ENCODE peak calls at places on chromosomes 1 and 21, in four cellular contexts. B, C, Y and W are unnamed samples.
A peak's percentile ranks its signal among the peaks of the same experiment; 100 is the strongest.

GRCh38 chr1:232457607-232458006 is 172.3 kb downstream of the SIPA1L2 start:
- DNase-seq in B (no peak), C (peak; percentile 66), Y (no peak), W (no peak)

GRCh38 chr21:19122371-19122770 is 718.8 kb upstream of the TMPRSS15 start:
- DNase-seq in B (no peak), C (no peak), Y (no peak), W (no peak)

GRCh38 chr1:199226163-199226562 is 587.3 kb downstream of the PTPRC start:
- DNase-seq in B (peak; percentile 63), C (peak; percentile 61), Y (no peak), W (no peak)

GRCh38 chr1:43367026-43367903 is 546 bp downstream of the ELOVL1 start:
- DNase-seq in B (no peak), C (peak; percentile 39), Y (peak; percentile 32), W (peak; percentile 41)

GRCh38 chr1:209105769-209106168 is 477.7 kb upstream of the CAMK1G start:
- DNase-seq in B (no peak), C (no peak), Y (no peak), W (no peak)

GRCh38 chr1:204723131-204723787 is 37.7 kb upstream of the LRRN2 start:
- DNase-seq in B (no peak), C (peak; percentile 55), Y (peak; percentile 23), W (no peak)

GRCh38 chr1:27971674-27972073 is 11.9 kb downstream of the XKR8 start:
- DNase-seq in B (peak; percentile 59), C (no peak), Y (no peak), W (no peak)

GRCh38 chr1:40720493-40720892 is 29.0 kb downstream of the NFYC start:
- DNase-seq in B (no peak), C (no peak), Y (no peak), W (no peak)

GRCh38 chr1:234373938-234374240 is 633 bp downstream of the COA6 start:
- DNase-seq in B (no peak), C (no peak), Y (no peak), W (no peak)

GRCh38 chr1:206706298-206706791 is 21.6 kb downstream of the MAPKAPK2 start:
- DNase-seq in B (peak; percentile 94), C (no peak), Y (peak; percentile 28), W (no peak)

GRCh38 chr1:11071463-11072215 is 11.8 kb upstream of the SRM start:
- DNase-seq in B (no peak), C (no peak), Y (peak; percentile 91), W (no peak)

GRCh38 chr1:14594045-14594444 is 4.4 kb upstream of the KAZN start:
- DNase-seq in B (no peak), C (no peak), Y (no peak), W (no peak)

GRCh38 chr1:20070357-20070756 is 363 bp downstream of the PLA2G5 start:
- DNase-seq in B (no peak), C (no peak), Y (no peak), W (no peak)

GRCh38 chr1:179127163-179127895 is 45.5 kb downstream of the TOR3A start:
- DNase-seq in B (peak; percentile 68), C (no peak), Y (no peak), W (no peak)

GRCh38 chr21:29320021-29320420 is 21.3 kb downstream of the BACH1 start:
- DNase-seq in B (no peak), C (no peak), Y (no peak), W (no peak)

GRCh38 chr1:7341145-7341900 is 429.8 kb upstream of the VAMP3 start:
- DNase-seq in B (peak; percentile 56), C (no peak), Y (peak; percentile 32), W (no peak)

GRCh38 chr1:58149266-58149812 is 397.2 kb downstream of the OMA1 start:
- DNase-seq in B (no peak), C (no peak), Y (no peak), W (no peak)

GRCh38 chr21:31354604-31355443 is 10.8 kb upstream of the TIAM1 start:
- DNase-seq in B (peak; percentile 79), C (peak; percentile 34), Y (no peak), W (no peak)

GRCh38 chr21:42369821-42370220 is 3.5 kb upstream of the TFF1 start:
- DNase-seq in B (no peak), C (no peak), Y (no peak), W (no peak)

GRCh38 chr1:203269654-203270020 is 35.7 kb upstream of the BTG2 start:
- DNase-seq in B (no peak), C (no peak), Y (no peak), W (no peak)

GRCh38 chr1:177786346-177786745 is 183.5 kb downstream of the SEC16B start:
- DNase-seq in B (no peak), C (no peak), Y (no peak), W (no peak)

GRCh38 chr1:200877839-200878551 is 5.2 kb downstream of the GPR25 start:
- DNase-seq in B (no peak), C (peak; percentile 89), Y (no peak), W (no peak)

GRCh38 chr1:63721531-63722189 is 52.2 kb upstream of the ROR1 start:
- DNase-seq in B (peak; percentile 46), C (no peak), Y (peak; percentile 50), W (no peak)

GRCh38 chr1:82226198-82226505 is 425.4 kb downstream of the ADGRL2 start:
- DNase-seq in B (peak; percentile 71), C (no peak), Y (no peak), W (no peak)

GRCh38 chr1:218480691-218481099 is 135.6 kb downstream of the TGFB2 start:
- DNase-seq in B (peak; percentile 85), C (no peak), Y (no peak), W (no peak)

GRCh38 chr21:33026878-33027400 is 1.2 kb downstream of the OLIG2 start:
- DNase-seq in B (peak; percentile 8), C (no peak), Y (no peak), W (no peak)

GRCh38 chr1:173082913-173083312 is 32.2 kb upstream of the TNFSF18 start:
- DNase-seq in B (no peak), C (no peak), Y (no peak), W (no peak)
- TF ChIP-seq CTCF in B (no peak), C (no peak), Y (no peak), W (no peak)

GRCh38 chr1:38037481-38037939 is 9.1 kb downstream of the POU3F1 start:
- DNase-seq in B (peak; percentile 35), C (no peak), Y (peak; percentile 30), W (no peak)
- TF ChIP-seq CTCF in B (no peak), C (peak; percentile 15), Y (peak; percentile 21), W (no peak)

DNA sequence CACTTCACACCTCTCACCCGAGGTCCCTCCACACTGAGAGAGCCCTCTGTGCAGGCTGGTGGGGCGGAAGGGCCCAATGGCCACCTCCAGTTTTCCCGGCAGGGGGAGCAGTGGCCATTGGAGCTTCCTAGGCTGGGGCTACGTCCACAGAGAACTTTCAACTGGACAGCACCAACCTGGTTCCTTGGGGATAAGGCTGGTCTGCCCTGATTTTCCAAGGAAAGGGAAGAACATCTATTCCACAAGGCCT is 20.3 kb upstream of the LAPTM5 start:
- DNase-seq in B (no peak), C (no peak), Y (peak; percentile 18), W (no peak)
- TF ChIP-seq CTCF in B (peak; percentile 35), C (no peak), Y (peak; percentile 22), W (no peak)

DNA sequence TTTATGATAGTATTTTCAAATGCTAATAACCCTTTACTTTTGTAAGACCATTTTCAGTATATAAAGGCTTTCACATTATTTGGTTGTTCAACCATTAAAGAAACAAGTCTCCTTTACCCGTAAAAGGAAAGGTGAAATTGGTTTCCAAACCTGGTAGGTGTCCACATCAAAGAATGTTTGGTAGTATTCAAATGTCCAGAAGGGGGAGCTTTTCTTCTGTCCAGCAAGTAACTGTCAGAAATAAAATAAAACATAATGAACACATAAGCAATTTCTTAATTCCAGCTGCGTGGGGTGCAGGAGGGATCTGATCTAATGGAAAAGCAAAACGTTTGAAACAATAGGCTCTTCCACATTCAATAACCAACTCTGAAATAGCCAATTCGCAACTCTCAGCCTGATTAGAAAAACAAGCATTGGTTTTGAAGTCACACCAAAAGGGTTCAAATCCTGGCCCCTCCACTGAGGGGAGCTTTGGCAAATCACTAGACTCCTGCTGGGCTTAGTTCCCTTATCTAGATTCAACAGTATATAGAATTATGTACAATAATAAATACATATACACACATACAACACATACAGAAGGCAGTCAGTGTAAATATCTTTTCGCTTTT is 11.0 kb downstream of the YIPF1 start:
- DNase-seq in B (peak; percentile 77), C (peak; percentile 72), Y (no peak), W (no peak)
- TF ChIP-seq CTCF in B (peak; percentile 70), C (peak; percentile 44), Y (peak; percentile 66), W (peak; percentile 56)

DNA sequence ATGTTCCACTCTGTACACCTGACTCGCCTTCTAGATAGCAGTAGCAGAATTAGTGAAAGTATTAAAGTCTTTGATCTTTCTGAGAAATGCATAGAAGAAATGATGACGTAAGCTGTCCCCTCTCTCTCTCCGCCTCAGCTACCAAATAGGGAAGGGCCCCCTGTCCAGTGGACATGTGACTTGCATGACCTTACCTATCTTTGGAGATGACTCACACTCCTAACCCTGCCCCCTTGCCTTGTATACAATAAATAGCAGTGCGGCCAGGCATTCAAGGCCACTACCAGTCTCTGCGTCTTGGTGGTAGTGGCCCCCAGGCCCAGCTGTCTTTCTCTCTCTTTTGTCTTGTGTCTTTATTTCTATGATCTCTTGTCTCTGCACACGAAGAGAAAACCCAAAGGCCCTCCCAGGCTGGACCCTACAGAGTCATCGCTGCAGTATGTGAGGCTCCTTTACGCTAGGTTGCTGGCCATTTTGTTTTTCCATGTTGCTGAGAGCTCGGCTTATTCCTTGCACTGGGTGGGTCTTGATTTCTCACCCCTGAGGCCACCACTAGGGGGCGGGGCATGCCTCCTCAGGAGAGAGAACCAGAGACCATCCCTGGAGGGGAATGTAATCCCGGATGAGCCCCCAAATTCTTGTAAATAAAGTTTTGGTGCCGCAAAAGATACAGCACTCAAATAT is 16.0 kb upstream of the ZBTB8B start:
- DNase-seq in B (peak; percentile 21), C (peak; percentile 27), Y (peak; percentile 8), W (no peak)
- TF ChIP-seq CTCF in B (peak; percentile 13), C (peak; percentile 29), Y (no peak), W (no peak)

GRCh38 chr1:90295534-90295933 is 300.6 kb downstream of the ZNF326 start:
- DNase-seq in B (no peak), C (no peak), Y (no peak), W (no peak)
- TF ChIP-seq CTCF in B (no peak), C (no peak), Y (no peak), W (no peak)